ENCODE peak calls at places on chromosomes 12 and 14, in ten cellular contexts. One of them, this sample, is unnamed.

GRCh38 chr12:108055135-108055534 is 74.0 kb upstream of the WSCD2 start:
- DNase-seq in CD4-positive, alpha-beta T cell: no peak
- DNase-seq in PC-9: no peak
- DNase-seq in colonic mucosa: no peak
- DNase-seq in Peyer's patch: no peak
- DNase-seq in stomach: no peak
- DNase-seq in pancreas: no peak
- DNase-seq in tibial artery: no peak
- DNase-seq in mammary epithelial cell: no peak
- DNase-seq in foreskin keratinocyte: no peak
- DNase-seq in this sample: no peak

GRCh38 chr14:91744068-91744480 is 12.2 kb upstream of the CATSPERB start:
- DNase-seq in CD4-positive, alpha-beta T cell: no peak
- DNase-seq in PC-9: no peak
- DNase-seq in colonic mucosa: peak
- DNase-seq in Peyer's patch: no peak
- DNase-seq in stomach: peak
- DNase-seq in pancreas: peak
- DNase-seq in tibial artery: no peak
- DNase-seq in mammary epithelial cell: no peak
- DNase-seq in foreskin keratinocyte: no peak
- DNase-seq in this sample: no peak

GRCh38 chr12:111270128-111270651 is 98.7 kb downstream of the PHETA1 start:
- DNase-seq in CD4-positive, alpha-beta T cell: no peak
- DNase-seq in PC-9: no peak
- DNase-seq in colonic mucosa: no peak
- DNase-seq in Peyer's patch: no peak
- DNase-seq in stomach: no peak
- DNase-seq in pancreas: no peak
- DNase-seq in tibial artery: no peak
- DNase-seq in mammary epithelial cell: no peak
- DNase-seq in foreskin keratinocyte: no peak
- DNase-seq in this sample: no peak

GRCh38 chr12:42332301-42332894 is 6.4 kb downstream of the PPHLN1 start:
- DNase-seq in CD4-positive, alpha-beta T cell: no peak
- DNase-seq in PC-9: peak
- DNase-seq in colonic mucosa: peak
- DNase-seq in Peyer's patch: no peak
- DNase-seq in stomach: no peak
- DNase-seq in pancreas: no peak
- DNase-seq in tibial artery: no peak
- DNase-seq in mammary epithelial cell: peak
- DNase-seq in foreskin keratinocyte: peak
- DNase-seq in this sample: no peak

GRCh38 chr14:83473846-83474245 is 1940.2 kb upstream of the SEL1L start:
- DNase-seq in CD4-positive, alpha-beta T cell: no peak
- DNase-seq in PC-9: no peak
- DNase-seq in colonic mucosa: no peak
- DNase-seq in Peyer's patch: no peak
- DNase-seq in stomach: no peak
- DNase-seq in pancreas: no peak
- DNase-seq in tibial artery: no peak
- DNase-seq in mammary epithelial cell: no peak
- DNase-seq in foreskin keratinocyte: peak
- DNase-seq in this sample: no peak

GRCh38 chr14:101557321-101557695 is 4.0 kb upstream of the DIO3 start:
- DNase-seq in CD4-positive, alpha-beta T cell: no peak
- DNase-seq in PC-9: no peak
- DNase-seq in colonic mucosa: no peak
- DNase-seq in Peyer's patch: no peak
- DNase-seq in stomach: no peak
- DNase-seq in pancreas: no peak
- DNase-seq in tibial artery: no peak
- DNase-seq in mammary epithelial cell: no peak
- DNase-seq in foreskin keratinocyte: no peak
- DNase-seq in this sample: no peak

GRCh38 chr14:78254911-78255431 is 84.8 kb downstream of the NRXN3 start:
- DNase-seq in CD4-positive, alpha-beta T cell: no peak
- DNase-seq in PC-9: no peak
- DNase-seq in colonic mucosa: no peak
- DNase-seq in Peyer's patch: no peak
- DNase-seq in stomach: no peak
- DNase-seq in pancreas: peak
- DNase-seq in tibial artery: no peak
- DNase-seq in mammary epithelial cell: peak
- DNase-seq in foreskin keratinocyte: peak
- DNase-seq in this sample: no peak

GRCh38 chr14:22071001-22071400 is 397.4 kb upstream of the OR4E1 start:
- DNase-seq in CD4-positive, alpha-beta T cell: peak
- DNase-seq in PC-9: no peak
- DNase-seq in colonic mucosa: no peak
- DNase-seq in Peyer's patch: no peak
- DNase-seq in stomach: no peak
- DNase-seq in pancreas: no peak
- DNase-seq in tibial artery: no peak
- DNase-seq in mammary epithelial cell: no peak
- DNase-seq in foreskin keratinocyte: no peak
- DNase-seq in this sample: no peak

GRCh38 chr14:74347096-74347794 is 1.0 kb upstream of the VRTN start:
- DNase-seq in CD4-positive, alpha-beta T cell: no peak
- DNase-seq in PC-9: peak
- DNase-seq in colonic mucosa: no peak
- DNase-seq in Peyer's patch: no peak
- DNase-seq in stomach: no peak
- DNase-seq in pancreas: no peak
- DNase-seq in tibial artery: no peak
- DNase-seq in mammary epithelial cell: no peak
- DNase-seq in foreskin keratinocyte: no peak
- DNase-seq in this sample: no peak

GRCh38 chr14:102749833-102750775 is 27.1 kb upstream of the TRAF3 start:
- DNase-seq in CD4-positive, alpha-beta T cell: no peak
- DNase-seq in PC-9: no peak
- DNase-seq in colonic mucosa: no peak
- DNase-seq in Peyer's patch: no peak
- DNase-seq in stomach: no peak
- DNase-seq in pancreas: no peak
- DNase-seq in tibial artery: no peak
- DNase-seq in mammary epithelial cell: no peak
- DNase-seq in foreskin keratinocyte: no peak
- DNase-seq in this sample: no peak

GRCh38 chr14:77605392-77605978 is 11.0 kb downstream of the SPTLC2 start:
- DNase-seq in CD4-positive, alpha-beta T cell: no peak
- DNase-seq in PC-9: no peak
- DNase-seq in colonic mucosa: no peak
- DNase-seq in Peyer's patch: no peak
- DNase-seq in stomach: no peak
- DNase-seq in pancreas: no peak
- DNase-seq in tibial artery: no peak
- DNase-seq in mammary epithelial cell: no peak
- DNase-seq in foreskin keratinocyte: no peak
- DNase-seq in this sample: no peak

GRCh38 chr12:69105101-69105613 is 134.2 kb upstream of the CPSF6 start:
- DNase-seq in CD4-positive, alpha-beta T cell: no peak
- DNase-seq in PC-9: no peak
- DNase-seq in colonic mucosa: no peak
- DNase-seq in Peyer's patch: no peak
- DNase-seq in stomach: no peak
- DNase-seq in pancreas: no peak
- DNase-seq in tibial artery: no peak
- DNase-seq in mammary epithelial cell: no peak
- DNase-seq in foreskin keratinocyte: no peak
- DNase-seq in this sample: no peak

GRCh38 chr12:65536876-65537661 is 258.6 kb downstream of the MSRB3 start:
- DNase-seq in CD4-positive, alpha-beta T cell: no peak
- DNase-seq in PC-9: peak
- DNase-seq in colonic mucosa: no peak
- DNase-seq in Peyer's patch: no peak
- DNase-seq in stomach: no peak
- DNase-seq in pancreas: no peak
- DNase-seq in tibial artery: peak
- DNase-seq in mammary epithelial cell: peak
- DNase-seq in foreskin keratinocyte: peak
- DNase-seq in this sample: no peak

GRCh38 chr12:110585231-110585799 is 2.2 kb upstream of the PPTC7 start:
- DNase-seq in CD4-positive, alpha-beta T cell: peak
- DNase-seq in PC-9: peak
- DNase-seq in colonic mucosa: no peak
- DNase-seq in Peyer's patch: no peak
- DNase-seq in stomach: no peak
- DNase-seq in pancreas: no peak
- DNase-seq in tibial artery: peak
- DNase-seq in mammary epithelial cell: peak
- DNase-seq in foreskin keratinocyte: peak
- DNase-seq in this sample: no peak

GRCh38 chr12:133023566-133023965 is 13.7 kb upstream of the ZNF84 start:
- DNase-seq in CD4-positive, alpha-beta T cell: no peak
- DNase-seq in PC-9: no peak
- DNase-seq in colonic mucosa: no peak
- DNase-seq in Peyer's patch: no peak
- DNase-seq in stomach: no peak
- DNase-seq in pancreas: no peak
- DNase-seq in tibial artery: no peak
- DNase-seq in mammary epithelial cell: peak
- DNase-seq in foreskin keratinocyte: peak
- DNase-seq in this sample: no peak

GRCh38 chr14:44204061-44204815 is 302.8 kb downstream of the FSCB start:
- DNase-seq in CD4-positive, alpha-beta T cell: no peak
- DNase-seq in PC-9: no peak
- DNase-seq in colonic mucosa: no peak
- DNase-seq in Peyer's patch: no peak
- DNase-seq in stomach: no peak
- DNase-seq in pancreas: no peak
- DNase-seq in tibial artery: no peak
- DNase-seq in mammary epithelial cell: no peak
- DNase-seq in foreskin keratinocyte: no peak
- DNase-seq in this sample: no peak

GRCh38 chr12:63916561-63917476 is 72.3 kb downstream of the SRGAP1 start:
- DNase-seq in CD4-positive, alpha-beta T cell: no peak
- DNase-seq in PC-9: no peak
- DNase-seq in colonic mucosa: no peak
- DNase-seq in Peyer's patch: no peak
- DNase-seq in stomach: no peak
- DNase-seq in pancreas: no peak
- DNase-seq in tibial artery: no peak
- DNase-seq in mammary epithelial cell: no peak
- DNase-seq in foreskin keratinocyte: peak
- DNase-seq in this sample: no peak
- H3K27ac ChIP-seq in CD4-positive, alpha-beta T cell: no peak
- H3K27ac ChIP-seq in PC-9: peak
- H3K27ac ChIP-seq in colonic mucosa: peak
- H3K27ac ChIP-seq in Peyer's patch: peak
- H3K27ac ChIP-seq in stomach: no peak
- H3K27ac ChIP-seq in pancreas: peak
- H3K27ac ChIP-seq in tibial artery: no peak
- H3K27ac ChIP-seq in mammary epithelial cell: peak
- H3K27ac ChIP-seq in foreskin keratinocyte: peak
- H3K27ac ChIP-seq in this sample: no peak

GRCh38 chr14:70018246-70018645 is 139.0 kb downstream of the SMOC1 start:
- DNase-seq in CD4-positive, alpha-beta T cell: no peak
- DNase-seq in PC-9: no peak
- DNase-seq in colonic mucosa: no peak
- DNase-seq in Peyer's patch: no peak
- DNase-seq in stomach: no peak
- DNase-seq in pancreas: no peak
- DNase-seq in tibial artery: no peak
- DNase-seq in mammary epithelial cell: no peak
- DNase-seq in foreskin keratinocyte: no peak
- DNase-seq in this sample: no peak
- H3K27ac ChIP-seq in CD4-positive, alpha-beta T cell: no peak
- H3K27ac ChIP-seq in PC-9: no peak
- H3K27ac ChIP-seq in colonic mucosa: no peak
- H3K27ac ChIP-seq in Peyer's patch: no peak
- H3K27ac ChIP-seq in stomach: no peak
- H3K27ac ChIP-seq in pancreas: no peak
- H3K27ac ChIP-seq in tibial artery: peak
- H3K27ac ChIP-seq in mammary epithelial cell: no peak
- H3K27ac ChIP-seq in foreskin keratinocyte: peak
- H3K27ac ChIP-seq in this sample: no peak

GRCh38 chr12:47709277-47710048 is 3.6 kb upstream of the RPAP3 start:
- DNase-seq in CD4-positive, alpha-beta T cell: no peak
- DNase-seq in PC-9: no peak
- DNase-seq in colonic mucosa: no peak
- DNase-seq in Peyer's patch: no peak
- DNase-seq in stomach: no peak
- DNase-seq in pancreas: no peak
- DNase-seq in tibial artery: no peak
- DNase-seq in mammary epithelial cell: no peak
- DNase-seq in foreskin keratinocyte: no peak
- DNase-seq in this sample: no peak
- H3K27ac ChIP-seq in CD4-positive, alpha-beta T cell: no peak
- H3K27ac ChIP-seq in PC-9: no peak
- H3K27ac ChIP-seq in colonic mucosa: no peak
- H3K27ac ChIP-seq in Peyer's patch: no peak
- H3K27ac ChIP-seq in stomach: no peak
- H3K27ac ChIP-seq in pancreas: no peak
- H3K27ac ChIP-seq in tibial artery: no peak
- H3K27ac ChIP-seq in mammary epithelial cell: no peak
- H3K27ac ChIP-seq in foreskin keratinocyte: no peak
- H3K27ac ChIP-seq in this sample: no peak

GRCh38 chr12:22254450-22254849 is 80.1 kb downstream of the ST8SIA1 start:
- DNase-seq in CD4-positive, alpha-beta T cell: no peak
- DNase-seq in PC-9: no peak
- DNase-seq in colonic mucosa: no peak
- DNase-seq in Peyer's patch: no peak
- DNase-seq in stomach: no peak
- DNase-seq in pancreas: no peak
- DNase-seq in tibial artery: no peak
- DNase-seq in mammary epithelial cell: no peak
- DNase-seq in foreskin keratinocyte: peak
- DNase-seq in this sample: no peak

GRCh38 chr12:22248079-22248478 is 86.4 kb downstream of the ST8SIA1 start:
- DNase-seq in CD4-positive, alpha-beta T cell: no peak
- DNase-seq in PC-9: no peak
- DNase-seq in colonic mucosa: no peak
- DNase-seq in Peyer's patch: no peak
- DNase-seq in stomach: no peak
- DNase-seq in pancreas: no peak
- DNase-seq in tibial artery: no peak
- DNase-seq in mammary epithelial cell: no peak
- DNase-seq in foreskin keratinocyte: no peak
- DNase-seq in this sample: no peak

GRCh38 chr12:22246438-22246837 is 88.1 kb downstream of the ST8SIA1 start:
- DNase-seq in CD4-positive, alpha-beta T cell: no peak
- DNase-seq in PC-9: no peak
- DNase-seq in colonic mucosa: no peak
- DNase-seq in Peyer's patch: no peak
- DNase-seq in stomach: no peak
- DNase-seq in pancreas: no peak
- DNase-seq in tibial artery: no peak
- DNase-seq in mammary epithelial cell: no peak
- DNase-seq in foreskin keratinocyte: no peak
- DNase-seq in this sample: no peak

GRCh38 chr12:22252057-22252456 is 82.5 kb downstream of the ST8SIA1 start:
- DNase-seq in CD4-positive, alpha-beta T cell: no peak
- DNase-seq in PC-9: no peak
- DNase-seq in colonic mucosa: no peak
- DNase-seq in Peyer's patch: no peak
- DNase-seq in stomach: no peak
- DNase-seq in pancreas: no peak
- DNase-seq in tibial artery: no peak
- DNase-seq in mammary epithelial cell: no peak
- DNase-seq in foreskin keratinocyte: no peak
- DNase-seq in this sample: no peak

GRCh38 chr12:22250762-22251161 is 83.7 kb downstream of the ST8SIA1 start:
- DNase-seq in CD4-positive, alpha-beta T cell: no peak
- DNase-seq in PC-9: no peak
- DNase-seq in colonic mucosa: no peak
- DNase-seq in Peyer's patch: no peak
- DNase-seq in stomach: no peak
- DNase-seq in pancreas: no peak
- DNase-seq in tibial artery: no peak
- DNase-seq in mammary epithelial cell: no peak
- DNase-seq in foreskin keratinocyte: no peak
- DNase-seq in this sample: no peak
- H3K27ac ChIP-seq in CD4-positive, alpha-beta T cell: no peak
- H3K27ac ChIP-seq in PC-9: no peak
- H3K27ac ChIP-seq in colonic mucosa: no peak
- H3K27ac ChIP-seq in Peyer's patch: no peak
- H3K27ac ChIP-seq in stomach: no peak
- H3K27ac ChIP-seq in pancreas: no peak
- H3K27ac ChIP-seq in tibial artery: no peak
- H3K27ac ChIP-seq in mammary epithelial cell: no peak
- H3K27ac ChIP-seq in foreskin keratinocyte: no peak
- H3K27ac ChIP-seq in this sample: no peak